ENCODE peak calls at places on chromosomes 4 and X, in six cellular contexts. M is A549, E is mammary epithelial cell, H is transverse colon, Q is IMR-90, X is fibroblast of pulmonary artery. I is an unnamed sample.

GRCh38 chr4:48296330-48296729 is 26.7 kb upstream of the TEC start:
- DNase-seq in E (no peak), M (no peak), H (no peak), X (no peak), Q (peak), I (no peak)

GRCh38 chrX:9072281-9072680 is 38.4 kb upstream of the FAM9B start:
- DNase-seq in X (peak), E (no peak), Q (peak), H (no peak), M (no peak), I (no peak)

GRCh38 chr4:113838421-113838820 is 76.9 kb upstream of the CAMK2D start:
- DNase-seq in E (no peak), H (no peak), Q (no peak), X (no peak), M (no peak), I (no peak)

GRCh38 chr4:151948351-151949016 is 187.7 kb upstream of the GATB start:
- DNase-seq in M (no peak), E (peak), X (no peak), H (no peak), Q (peak), I (no peak)

GRCh38 chr4:26953361-26953760 is 92.7 kb downstream of the STIM2 start:
- DNase-seq in H (no peak), Q (no peak), M (no peak), X (peak), E (no peak), I (no peak)

GRCh38 chr4:153205757-153206156 is 1.5 kb downstream of the TRIM2 start:
- DNase-seq in H (peak), E (peak), X (no peak), Q (no peak), M (no peak), I (no peak)

GRCh38 chr4:43586813-43587212 is 694.3 kb downstream of the GRXCR1 start:
- DNase-seq in X (no peak), H (no peak), Q (no peak), M (no peak), E (no peak), I (no peak)

GRCh38 chrX:15926622-15927021 is 72.0 kb upstream of the AP1S2 start:
- DNase-seq in X (no peak), M (no peak), E (no peak), Q (no peak), H (no peak), I (no peak)

GRCh38 chrX:97728225-97728624 is 844.5 kb downstream of the RPA4 start:
- DNase-seq in X (no peak), M (no peak), E (no peak), H (no peak), Q (no peak), I (no peak)

GRCh38 chr4:93394488-93395185 is 433.9 kb upstream of the ATOH1 start:
- DNase-seq in X (peak), Q (peak), E (no peak), M (no peak), H (no peak), I (no peak)

GRCh38 chr4:57182132-57182874 is 72.1 kb upstream of the IGFBP7 start:
- DNase-seq in X (no peak), H (no peak), Q (no peak), M (no peak), E (no peak), I (no peak)

GRCh38 chr4:73870260-73870659 is 1.1 kb downstream of the CXCL1 start:
- DNase-seq in Q (no peak), H (peak), X (peak), E (peak), M (peak), I (no peak)

GRCh38 chr4:1403177-1403583 is 3.1 kb downstream of the NKX1-1 start:
- DNase-seq in H (no peak), X (no peak), E (no peak), M (no peak), Q (no peak), I (no peak)

GRCh38 chr4:76488905-76489798 is 54.1 kb downstream of the SHROOM3 start:
- DNase-seq in H (no peak), Q (peak), E (no peak), X (no peak), M (no peak), I (no peak)

GRCh38 chr4:90293320-90293719 is 166.1 kb downstream of the CCSER1 start:
- DNase-seq in X (peak), E (no peak), Q (peak), H (no peak), M (no peak), I (no peak)
- TF ChIP-seq CTCF in X (peak), E (peak), Q (peak), H (peak), M (peak), I (no peak)

GRCh38 chr4:184733654-184734524 is at the start of gene CENPU:
- DNase-seq in H (peak), M (peak), X (peak), E (peak), Q (peak), I (peak)
- TF ChIP-seq CTCF in H (peak), M (no peak), X (no peak), E (no peak), Q (no peak), I (no peak)

DNA sequence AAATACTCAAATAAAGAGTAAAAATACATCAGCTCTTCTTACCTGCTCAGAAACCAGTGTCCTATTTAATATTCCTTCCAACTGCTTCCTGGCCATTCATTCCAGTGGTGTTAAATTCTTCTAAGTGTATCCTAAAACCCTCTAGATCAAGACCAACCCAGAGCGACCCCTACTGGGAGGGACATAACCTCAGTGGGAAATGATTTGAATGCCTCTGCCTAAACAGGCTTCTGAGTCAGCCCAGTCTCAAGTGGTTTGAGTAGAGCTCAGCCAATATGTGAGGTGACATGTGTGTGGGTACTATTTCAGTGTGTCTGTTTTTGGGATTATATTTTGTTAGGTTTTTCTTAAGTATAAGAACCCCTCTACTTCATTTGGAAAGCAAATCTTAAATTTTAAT is 133.6 kb upstream of the ARHGEF9 start:
- DNase-seq in E (peak), M (no peak), Q (no peak), H (no peak), X (no peak), I (no peak)
- TF ChIP-seq CTCF in E (peak), M (no peak), Q (peak), H (no peak), X (no peak), I (no peak)

GRCh38 chrX:37846934-37847732 is at the start of gene DYNLT3:
- DNase-seq in E (peak), H (peak), Q (peak), M (peak), X (peak), I (peak)
- TF ChIP-seq CTCF in E (no peak), H (no peak), Q (no peak), M (no peak), X (no peak), I (no peak)

DNA sequence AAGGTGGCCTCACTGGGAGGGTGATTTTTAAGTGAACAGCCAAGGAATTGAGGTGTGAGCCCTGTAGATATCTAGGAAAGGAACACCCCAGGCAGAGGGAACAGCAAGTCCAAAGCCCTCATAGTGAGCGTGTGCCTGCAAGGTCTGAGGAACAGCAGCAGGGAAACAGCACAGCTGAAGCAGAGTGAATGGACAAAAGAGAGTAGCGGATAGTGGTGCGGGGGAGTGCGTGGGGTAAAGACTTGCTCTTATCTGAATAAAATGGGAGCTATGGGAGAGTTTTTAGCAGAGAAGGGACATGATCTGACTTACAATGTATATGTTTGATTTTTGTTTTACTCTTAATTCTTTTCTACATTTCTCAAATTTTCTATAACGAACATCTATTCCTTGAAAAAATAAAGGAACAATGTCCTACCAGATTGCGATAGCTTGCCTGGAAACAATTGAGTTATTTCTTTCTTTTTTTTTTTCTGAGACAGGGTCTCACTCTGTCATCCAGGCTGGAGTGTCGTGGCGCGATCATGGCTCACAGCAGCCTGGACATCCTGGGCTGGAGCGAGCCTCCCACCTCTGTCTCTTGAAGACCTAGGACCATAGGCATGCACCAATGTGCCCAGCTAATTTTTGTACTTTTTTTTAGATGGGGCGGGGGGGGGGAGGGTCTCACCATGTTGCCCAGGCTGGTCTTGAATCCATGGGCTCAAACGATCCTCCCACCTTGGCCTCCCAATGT is 19.5 kb upstream of the HADH start:
- DNase-seq in X (peak), E (no peak), Q (no peak), M (no peak), H (no peak), I (no peak)
- TF ChIP-seq CTCF in X (no peak), E (no peak), Q (no peak), M (no peak), H (no peak), I (no peak)

I was measured in GM13976.